ENCODE peak calls at places on chromosomes 4 and X, in ten cellular contexts. Q is breast epithelium, I is uterus, J is brain microvascular endothelial cell, W is OCI-LY7, T is fibroblast of lung, U is right atrium auricular region, E is PC-3, L is esophagus squamous epithelium, R is cardiac muscle cell. M is an unnamed sample.

GRCh38 chr4:16082038-16082423 is 1.8 kb downstream of the PROM1 start:
- DNase-seq in Q (no peak), I (no peak), J (no peak), W (no peak), T (no peak), U (no peak), E (no peak), L (no peak), R (no peak), M (no peak)

GRCh38 chr4:116636917-116637316 is 448.5 kb downstream of the TRAM1L1 start:
- DNase-seq in Q (no peak), I (no peak), J (no peak), W (peak), T (no peak), U (no peak), E (no peak), L (no peak), R (no peak), M (no peak)

GRCh38 chrX:49930046-49930445 is 7.7 kb downstream of the CLCN5 start:
- DNase-seq in Q (no peak), I (no peak), J (no peak), W (no peak), T (no peak), U (no peak), E (no peak), L (no peak), R (peak), M (no peak)

GRCh38 chrX:5730561-5730960 is 498.1 kb downstream of the NLGN4X start:
- DNase-seq in Q (no peak), I (no peak), J (no peak), W (no peak), T (peak), U (no peak), E (no peak), L (no peak), R (no peak), M (no peak)

GRCh38 chr4:139676913-139677585 is 11.4 kb downstream of the MGST2 start:
- DNase-seq in Q (no peak), I (no peak), J (no peak), W (no peak), T (no peak), U (no peak), E (peak), L (no peak), R (no peak), M (no peak)

GRCh38 chr4:176090115-176090514 is 24.5 kb downstream of the WDR17 start:
- DNase-seq in Q (no peak), I (no peak), J (no peak), W (peak), T (no peak), U (no peak), E (no peak), L (no peak), R (no peak), M (no peak)

GRCh38 chr4:14856076-14856926 is 146.0 kb upstream of the CPEB2 start:
- DNase-seq in Q (no peak), I (peak), J (peak), W (no peak), T (peak), U (peak), E (peak), L (peak), R (peak), M (peak)

GRCh38 chrX:124634363-124634762 is 288.0 kb downstream of the SH2D1A start:
- DNase-seq in Q (no peak), I (no peak), J (no peak), W (no peak), T (no peak), U (no peak), E (peak), L (no peak), R (no peak), M (no peak)

GRCh38 chr4:103204114-103204513 is 6.0 kb upstream of the CENPE start:
- DNase-seq in Q (no peak), I (no peak), J (no peak), W (peak), T (no peak), U (no peak), E (peak), L (no peak), R (peak), M (no peak)

GRCh38 chr4:173151496-173151895 is 17.1 kb upstream of the GALNT7 start:
- DNase-seq in Q (no peak), I (no peak), J (no peak), W (no peak), T (no peak), U (no peak), E (no peak), L (no peak), R (no peak), M (no peak)

GRCh38 chr4:186201535-186202230 is 10.3 kb downstream of the CYP4V2 start:
- DNase-seq in Q (no peak), I (no peak), J (peak), W (peak), T (no peak), U (no peak), E (peak), L (no peak), R (peak), M (peak)

GRCh38 chr4:25667931-25668557 is 12.4 kb downstream of the SLC34A2 start:
- DNase-seq in Q (no peak), I (no peak), J (peak), W (no peak), T (peak), U (no peak), E (peak), L (no peak), R (peak), M (no peak)

GRCh38 chrX:129523076-129524055 is at the start of gene SMARCA1:
- DNase-seq in Q (peak), I (peak), J (peak), W (no peak), T (peak), U (no peak), E (peak), L (no peak), R (peak), M (no peak)

GRCh38 chrX:43702079-43702524 is 46.0 kb downstream of the MAOA start:
- DNase-seq in Q (no peak), I (no peak), J (no peak), W (no peak), T (no peak), U (no peak), E (no peak), L (no peak), R (no peak), M (no peak)

GRCh38 chr4:77358315-77358928 is 201.4 kb downstream of the CCNG2 start:
- DNase-seq in Q (no peak), I (no peak), J (peak), W (peak), T (peak), U (no peak), E (peak), L (no peak), R (peak), M (peak)

GRCh38 chr4:76377922-76378321 is 43.0 kb downstream of the CCDC158 start:
- DNase-seq in Q (no peak), I (no peak), J (peak), W (peak), T (peak), U (no peak), E (peak), L (no peak), R (peak), M (no peak)

GRCh38 chr4:74311696-74312313 is 3.5 kb downstream of the EPGN start:
- DNase-seq in Q (no peak), I (no peak), J (peak), W (peak), T (peak), U (no peak), E (peak), L (no peak), R (peak), M (peak)

GRCh38 chr4:24729041-24729730 is 66.2 kb upstream of the SOD3 start:
- DNase-seq in Q (no peak), I (no peak), J (no peak), W (no peak), T (no peak), U (no peak), E (no peak), L (no peak), R (peak), M (no peak)

GRCh38 chrX:56366901-56367300 is 134.7 kb downstream of the KLF8 start:
- DNase-seq in Q (no peak), I (no peak), J (no peak), W (no peak), T (no peak), U (no peak), E (no peak), L (no peak), R (no peak), M (no peak)

GRCh38 chr4:142549726-142550463 is 296.2 kb downstream of the INPP4B start:
- DNase-seq in Q (no peak), I (no peak), J (peak), W (no peak), T (peak), U (no peak), E (peak), L (no peak), R (peak), M (no peak)

GRCh38 chr4:102196221-102196620 is 149.1 kb downstream of the SLC39A8 start:
- DNase-seq in Q (no peak), I (no peak), J (peak), W (no peak), T (peak), U (no peak), E (peak), L (no peak), R (peak), M (no peak)

GRCh38 chr4:52659722-52660261 is 691 bp upstream of the USP46 start:
- DNase-seq in Q (peak), I (peak), J (peak), W (peak), T (peak), U (peak), E (peak), L (no peak), R (peak), M (no peak)

GRCh38 chrX:24993887-24994286 is 21.9 kb downstream of the ARX start:
- DNase-seq in Q (no peak), I (no peak), J (no peak), W (no peak), T (no peak), U (no peak), E (no peak), L (no peak), R (no peak), M (no peak)

GRCh38 chr4:128525387-128525786 is 237.8 kb upstream of the PGRMC2 start:
- DNase-seq in Q (no peak), I (no peak), J (no peak), W (no peak), T (peak), U (no peak), E (peak), L (no peak), R (peak), M (no peak)

GRCh38 chrX:77561372-77561771 is 114.2 kb downstream of the FGF16 start:
- DNase-seq in Q (no peak), I (no peak), J (no peak), W (no peak), T (no peak), U (no peak), E (no peak), L (no peak), R (no peak), M (no peak)

GRCh38 chrX:41481264-41482109 is 34.3 kb downstream of the NYX start:
- DNase-seq in Q (no peak), I (no peak), J (no peak), W (peak), T (no peak), U (no peak), E (peak), L (no peak), R (no peak), M (no peak)

GRCh38 chr4:7029212-7029611 is 14.0 kb upstream of the TADA2B start:
- DNase-seq in Q (no peak), I (no peak), J (no peak), W (no peak), T (no peak), U (no peak), E (no peak), L (no peak), R (no peak), M (no peak)
- H3K27ac ChIP-seq in Q (no peak), I (no peak), J (no peak), W (no peak), T (no peak), U (no peak), E (no peak), L (no peak), R (no peak), M (no peak)

DNA sequence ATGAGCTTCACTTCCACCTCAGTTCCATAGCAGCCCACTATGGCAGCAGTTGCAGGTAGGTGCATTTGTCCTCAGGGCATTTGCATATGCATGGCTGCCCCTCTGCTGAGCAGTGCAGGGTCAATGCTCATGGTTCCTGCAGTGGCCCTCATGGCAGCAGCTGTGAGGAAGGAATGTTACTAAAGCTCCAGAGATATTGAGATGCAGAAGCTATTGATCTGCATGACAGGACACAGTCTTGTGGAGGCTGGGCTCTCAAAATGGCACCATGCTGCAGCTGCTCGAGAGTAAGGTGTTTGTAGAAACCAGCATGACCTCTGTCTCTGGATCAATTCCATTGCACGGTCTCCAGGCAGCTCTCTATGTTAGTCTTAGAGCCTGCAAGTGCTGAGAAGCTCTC is 179.2 kb upstream of the PCDH18 start:
- DNase-seq in Q (no peak), I (no peak), J (no peak), W (no peak), T (no peak), U (no peak), E (no peak), L (no peak), R (no peak), M (no peak)
- H3K27ac ChIP-seq in Q (no peak), I (no peak), J (no peak), W (no peak), T (no peak), U (no peak), E (no peak), L (no peak), R (no peak), M (no peak)

GRCh38 chr4:119025440-119025839 is 110.2 kb upstream of the MYOZ2 start:
- DNase-seq in Q (no peak), I (peak), J (peak), W (no peak), T (peak), U (peak), E (peak), L (no peak), R (peak), M (no peak)
- H3K27ac ChIP-seq in Q (peak), I (peak), J (peak), W (no peak), T (peak), U (peak), E (peak), L (peak), R (peak), M (no peak)

GRCh38 chrX:19638968-19639539 is 123.7 kb upstream of the MAP3K15 start:
- DNase-seq in Q (no peak), I (no peak), J (no peak), W (no peak), T (no peak), U (no peak), E (peak), L (no peak), R (no peak), M (no peak)
- H3K27ac ChIP-seq in Q (no peak), I (no peak), J (no peak), W (no peak), T (no peak), U (no peak), E (no peak), L (no peak), R (no peak), M (no peak)

GRCh38 chr4:86926428-86927086 is 8.3 kb upstream of the AFF1 start:
- DNase-seq in Q (no peak), I (no peak), J (no peak), W (no peak), T (peak), U (no peak), E (peak), L (no peak), R (no peak), M (no peak)

GRCh38 chr4:86928400-86929255 is 6.2 kb upstream of the AFF1 start:
- DNase-seq in Q (no peak), I (no peak), J (no peak), W (no peak), T (no peak), U (no peak), E (no peak), L (no peak), R (no peak), M (no peak)

GRCh38 chr4:86924805-86925204 is 10.0 kb upstream of the AFF1 start:
- DNase-seq in Q (no peak), I (no peak), J (peak), W (no peak), T (peak), U (no peak), E (peak), L (no peak), R (peak), M (no peak)

GRCh38 chr4:86927843-86928395 is 6.9 kb upstream of the AFF1 start:
- DNase-seq in Q (no peak), I (peak), J (peak), W (no peak), T (peak), U (peak), E (peak), L (no peak), R (peak), M (no peak)
- H3K27ac ChIP-seq in Q (peak), I (peak), J (peak), W (peak), T (peak), U (no peak), E (peak), L (peak), R (no peak), M (no peak)

DNA sequence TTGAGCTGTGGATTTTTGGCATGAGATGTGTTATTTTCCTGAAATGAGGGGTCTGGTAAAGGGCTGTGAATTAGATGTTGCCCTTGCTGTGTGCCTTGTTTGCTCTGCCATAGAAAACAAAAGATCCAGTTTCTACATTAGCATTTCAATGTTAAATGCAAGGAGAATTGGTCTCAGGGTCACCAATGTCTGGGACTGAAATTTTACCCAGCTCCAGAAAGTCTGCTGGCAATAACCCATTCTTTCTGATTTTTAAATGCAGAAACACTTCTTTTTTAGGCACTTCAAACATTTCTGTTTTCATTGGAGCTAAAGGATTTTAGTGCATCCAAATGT is 13.8 kb upstream of the FREM3 start:
- DNase-seq in Q (no peak), I (no peak), J (no peak), W (no peak), T (no peak), U (no peak), E (no peak), L (no peak), R (no peak), M (no peak)
- H3K27ac ChIP-seq in Q (no peak), I (no peak), J (no peak), W (no peak), T (no peak), U (no peak), E (no peak), L (no peak), R (no peak), M (no peak)

GRCh38 chrX:153624196-153625091 is 22.6 kb upstream of the DUSP9 start:
- DNase-seq in Q (no peak), I (peak), J (no peak), W (no peak), T (no peak), U (no peak), E (no peak), L (no peak), R (no peak), M (no peak)
- H3K27ac ChIP-seq in Q (no peak), I (no peak), J (no peak), W (no peak), T (no peak), U (no peak), E (no peak), L (no peak), R (no peak), M (no peak)

DNA sequence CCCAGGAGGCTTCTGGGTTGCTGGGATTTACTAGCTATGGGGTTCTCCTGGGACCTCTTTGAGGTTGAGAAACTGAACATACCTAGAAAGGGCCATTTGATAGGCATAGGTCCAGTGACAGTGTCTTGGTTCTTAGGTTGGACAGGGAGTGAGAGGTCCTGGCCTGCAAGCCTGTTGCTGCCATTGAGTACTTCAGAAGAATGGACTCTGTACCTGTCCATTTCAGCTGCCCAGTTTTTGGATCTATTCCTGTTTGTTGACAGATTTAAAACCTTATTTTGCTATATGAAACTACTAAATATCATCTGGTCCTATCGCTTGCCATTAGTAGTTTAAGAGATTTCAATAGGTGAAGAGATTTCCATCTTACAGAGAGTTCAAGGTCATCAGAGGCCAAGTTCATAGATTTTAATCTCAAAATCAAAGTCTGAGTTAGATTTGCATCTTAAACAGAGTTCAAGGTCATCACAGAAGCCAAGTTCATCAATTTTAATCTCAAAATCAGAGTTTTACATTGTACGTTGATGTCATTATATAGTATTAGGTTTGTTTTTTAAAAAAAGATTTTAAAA is 51.0 kb downstream of the WWC2 start:
- DNase-seq in Q (no peak), I (no peak), J (no peak), W (no peak), T (no peak), U (no peak), E (no peak), L (no peak), R (no peak), M (no peak)
- H3K27ac ChIP-seq in Q (no peak), I (no peak), J (no peak), W (no peak), T (no peak), U (no peak), E (no peak), L (no peak), R (no peak), M (no peak)